ENCODE peak calls at places on chromosome 18, in four cellular contexts. D, J, Q and L are unnamed samples.

GRCh38 chr18:62957885-62958472 is 242.6 kb downstream of the PHLPP1 start:
- DNase-seq in D (no peak), J (peak; percentile 46), Q (no peak), L (peak; percentile 14)

GRCh38 chr18:61322265-61322873 is 10.9 kb upstream of the CDH20 start:
- DNase-seq in D (peak; percentile 5), J (peak; percentile 42), Q (peak; percentile 37), L (peak; percentile 33)

GRCh38 chr18:13437034-13437433 is 218.5 kb downstream of the LDLRAD4 start:
- DNase-seq in D (no peak), J (no peak), Q (no peak), L (no peak)

GRCh38 chr18:35407871-35408481 is 30.8 kb upstream of the ZNF396 start:
- DNase-seq in D (peak; percentile 21), J (peak; percentile 69), Q (peak; percentile 61), L (peak; percentile 69)

GRCh38 chr18:51275712-51276473 is 78.4 kb upstream of the MEX3C start:
- DNase-seq in D (no peak), J (no peak), Q (no peak), L (peak; percentile 0)

GRCh38 chr18:54357082-54357659 is 487 bp downstream of the STARD6 start:
- DNase-seq in D (no peak), J (no peak), Q (no peak), L (peak; percentile 1)

GRCh38 chr18:8937695-8938094 is 164.8 kb upstream of the NDUFV2 start:
- DNase-seq in D (no peak), J (no peak), Q (no peak), L (no peak)

GRCh38 chr18:23981369-23981768 is 33.2 kb upstream of the TTC39C start:
- DNase-seq in D (no peak), J (no peak), Q (no peak), L (no peak)

GRCh38 chr18:50523165-50523564 is 36.7 kb upstream of the MAPK4 start:
- DNase-seq in D (no peak), J (no peak), Q (no peak), L (no peak)

GRCh38 chr18:61842146-61842545 is 50.7 kb downstream of the RNF152 start:
- DNase-seq in D (no peak), J (no peak), Q (no peak), L (no peak)

GRCh38 chr18:10416020-10416419 is 38.4 kb upstream of the APCDD1 start:
- DNase-seq in D (no peak), J (no peak), Q (no peak), L (no peak)

GRCh38 chr18:73004260-73004659 is 136.5 kb upstream of the NETO1 start:
- DNase-seq in D (no peak), J (peak; percentile 13), Q (no peak), L (no peak)

GRCh38 chr18:25898965-25899364 is 191.4 kb downstream of the SS18 start:
- DNase-seq in D (no peak), J (no peak), Q (no peak), L (no peak)

GRCh38 chr18:50218432-50219197 is 23.7 kb upstream of the MYO5B start:
- DNase-seq in D (no peak), J (peak; percentile 45), Q (no peak), L (peak; percentile 14)

GRCh38 chr18:8707946-8708345 is 2.6 kb downstream of the MTCL1 start:
- DNase-seq in D (no peak), J (peak; percentile 52), Q (no peak), L (peak; percentile 54)

GRCh38 chr18:46469186-46469915 is 187.7 kb downstream of the LOXHD1 start:
- DNase-seq in D (no peak), J (no peak), Q (no peak), L (no peak)

GRCh38 chr18:78629426-78629825 is 350.2 kb upstream of the SALL3 start:
- DNase-seq in D (no peak), J (no peak), Q (no peak), L (no peak)

GRCh38 chr18:3593381-3593903 is 143.5 kb downstream of the TGIF1 start:
- DNase-seq in D (no peak), J (no peak), Q (peak; percentile 67), L (peak; percentile 87)

GRCh38 chr18:77876319-77876865 is 626.7 kb downstream of the GALR1 start:
- DNase-seq in D (no peak), J (no peak), Q (no peak), L (no peak)

GRCh38 chr18:8517276-8517675 is 92.0 kb upstream of the RAB12 start:
- DNase-seq in D (no peak), J (no peak), Q (no peak), L (no peak)

GRCh38 chr18:42258301-42258965 is 303.4 kb downstream of the PIK3C3 start:
- DNase-seq in D (no peak), J (no peak), Q (no peak), L (no peak)
- TF ChIP-seq MAZ in D (no peak), J (no peak), Q (no peak), L (no peak)

DNA sequence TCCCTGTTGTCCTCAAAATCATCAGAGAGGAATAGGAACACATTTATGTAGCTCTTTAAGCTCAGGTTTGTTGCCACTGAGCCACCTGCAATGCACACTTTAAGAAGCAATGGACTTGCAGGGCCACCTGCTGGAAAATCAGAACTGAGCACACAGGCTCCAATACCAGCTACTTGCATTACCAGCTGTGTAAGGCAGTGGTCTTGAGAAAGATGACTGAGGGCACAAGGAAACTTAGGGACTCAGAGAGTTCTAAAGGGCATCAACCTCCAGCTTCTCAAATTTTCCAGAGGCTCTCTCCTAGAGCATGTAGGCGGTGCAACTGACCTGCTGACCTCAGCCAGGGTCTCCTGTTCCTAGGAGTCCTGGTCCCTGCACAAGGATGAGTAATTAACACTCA is 2.5 kb upstream of the CNDP2 start:
- DNase-seq in D (peak; percentile 14), J (peak; percentile 68), Q (no peak), L (peak; percentile 55)
- TF ChIP-seq MAZ in D (no peak), J (no peak), Q (no peak), L (no peak)

DNA sequence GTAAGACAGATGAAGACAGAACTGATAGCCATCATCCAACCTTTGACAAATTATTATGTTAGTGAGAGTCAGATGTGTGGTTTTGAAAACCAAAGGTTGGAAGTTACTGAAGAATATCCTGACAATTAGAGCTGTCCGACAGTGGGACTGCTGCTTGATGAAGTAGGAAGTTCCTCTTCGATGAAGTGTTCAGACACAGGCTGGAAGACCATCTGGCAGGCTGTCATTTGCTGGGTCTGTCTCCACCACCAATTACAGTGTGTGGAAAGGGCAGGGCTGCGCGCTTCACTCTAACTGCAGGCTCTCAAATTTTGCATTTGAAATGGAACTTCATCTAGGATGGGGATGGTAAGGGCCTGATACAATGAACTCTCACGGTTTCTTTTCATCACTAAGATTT is 313.8 kb downstream of the PIK3C3 start:
- DNase-seq in D (no peak), J (no peak), Q (no peak), L (no peak)
- TF ChIP-seq MAZ in D (no peak), J (no peak), Q (no peak), L (no peak)

DNA sequence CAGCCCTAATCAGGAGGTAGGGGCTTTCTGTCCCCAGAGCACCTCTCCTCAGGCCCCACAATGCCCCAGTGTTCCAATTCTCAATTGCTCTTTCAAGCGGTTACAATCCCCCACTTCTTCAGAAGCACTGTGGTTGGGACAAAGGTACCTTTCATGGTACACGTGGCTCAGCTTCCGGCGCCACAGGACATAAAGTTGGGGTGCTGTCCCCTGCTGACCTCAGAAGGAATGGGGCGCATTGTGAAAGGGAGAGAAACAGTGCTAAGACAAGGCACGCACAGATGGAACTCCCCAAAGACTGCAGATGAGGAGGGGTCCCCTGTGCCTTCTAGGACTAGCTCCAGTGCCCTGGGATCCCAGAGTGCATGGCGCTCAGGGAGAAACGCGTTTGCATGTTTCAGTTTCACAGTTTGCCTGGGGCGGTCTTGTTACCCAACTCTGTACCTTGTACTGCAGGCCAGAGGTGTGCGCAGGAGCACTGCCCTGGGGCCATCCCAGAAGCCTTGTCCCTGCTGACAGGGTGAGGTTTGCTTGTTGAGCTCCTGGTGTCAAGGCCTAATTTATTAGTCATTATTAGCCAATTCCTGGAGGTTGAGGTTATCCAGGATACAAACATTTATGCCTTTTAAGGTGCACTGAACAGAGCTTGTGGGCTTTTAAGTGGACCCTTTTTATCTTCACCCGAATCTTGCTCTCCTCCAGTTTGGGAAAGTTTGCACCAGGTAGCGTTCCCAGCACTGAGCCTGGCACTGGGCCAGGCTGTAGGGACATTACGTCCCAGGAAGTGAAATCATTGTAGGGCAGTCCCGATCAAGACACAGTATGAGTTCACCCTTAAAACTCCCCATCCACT is 7.6 kb downstream of the CNDP1 start:
- DNase-seq in D (no peak), J (peak; percentile 92), Q (no peak), L (no peak)
- TF ChIP-seq MAZ in D (no peak), J (peak; percentile 58), Q (no peak), L (no peak)

GRCh38 chr18:48777026-48777736 is 173.6 kb downstream of the SMAD7 start:
- DNase-seq in D (peak; percentile 72), J (peak; percentile 44), Q (peak; percentile 76), L (peak; percentile 20)
- TF ChIP-seq MAZ in D (no peak), J (no peak), Q (no peak), L (no peak)

GRCh38 chr18:59783138-59783537 is 85.9 kb upstream of the CCBE1 start:
- DNase-seq in D (peak; percentile 27), J (peak; percentile 72), Q (peak; percentile 6), L (peak; percentile 74)
- TF ChIP-seq MAZ in D (no peak), J (no peak), Q (no peak), L (no peak)

DNA sequence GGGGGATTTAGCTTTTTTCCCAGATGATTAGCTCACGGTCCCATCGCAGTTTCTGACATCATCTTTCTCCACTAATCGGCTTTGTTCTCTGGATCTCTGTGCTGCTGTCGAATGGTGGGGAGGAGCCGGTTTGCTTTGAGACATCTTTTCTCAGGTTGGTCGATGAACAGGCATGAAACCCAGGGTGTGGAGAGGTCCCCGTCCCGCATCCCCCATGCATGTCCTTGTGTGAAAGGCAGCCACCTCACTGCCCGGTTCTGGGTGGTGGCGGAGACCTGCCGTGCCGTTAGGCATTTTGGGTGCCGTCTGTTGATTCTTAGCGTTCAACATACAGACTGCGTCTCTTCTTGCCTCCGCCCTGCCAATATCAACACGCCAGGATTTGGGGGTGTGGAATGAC is 57.8 kb downstream of the CTDP1 start:
- DNase-seq in D (no peak), J (no peak), Q (no peak), L (no peak)
- TF ChIP-seq MAZ in D (no peak), J (no peak), Q (no peak), L (no peak)